ENCODE peak calls at places on chromosomes 11 and 22, in five cellular contexts. T is cardiac fibroblast, Q is epithelial cell of esophagus, E is thoracic aorta, F is neural crest cell. J is an unnamed sample.

GRCh38 chr11:30873924-30874323 is 287.8 kb upstream of the MPPED2 start:
- DNase-seq in E (no peak), Q (no peak), T (no peak), F (no peak), J (no peak)

GRCh38 chr11:20008190-20008801 is 152.0 kb downstream of the DBX1 start:
- DNase-seq in F (no peak), E (no peak), Q (no peak), T (peak), J (no peak)

GRCh38 chr11:76791861-76792260 is 8.7 kb downstream of the TSKU start:
- DNase-seq in E (no peak), T (peak), Q (peak), F (no peak), J (no peak)

GRCh38 chr11:126515501-126515900 is 160.0 kb downstream of the ST3GAL4 start:
- DNase-seq in Q (no peak), F (no peak), T (no peak), E (no peak), J (no peak)

GRCh38 chr11:107962181-107962580 is 33.9 kb downstream of the RAB39A start:
- DNase-seq in F (no peak), T (no peak), Q (no peak), E (no peak), J (no peak)

GRCh38 chr11:60747359-60747873 is 9.3 kb upstream of the MS4A15 start:
- DNase-seq in Q (no peak), F (no peak), E (no peak), T (no peak), J (no peak)

GRCh38 chr11:1485504-1485885 is 1.1 kb downstream of the MOB2 start:
- DNase-seq in E (no peak), T (no peak), Q (no peak), F (no peak), J (no peak)

GRCh38 chr11:85748455-85748891 is 62.5 kb downstream of the SYTL2 start:
- DNase-seq in F (no peak), T (no peak), Q (peak), E (no peak), J (no peak)

GRCh38 chr22:40376149-40376548 is 5.8 kb downstream of the SGSM3 start:
- DNase-seq in Q (no peak), F (no peak), E (no peak), T (no peak), J (no peak)

GRCh38 chr11:125091247-125091876 is 20.1 kb downstream of the TMEM218 start:
- DNase-seq in E (no peak), F (peak), T (peak), Q (peak), J (no peak)
- TF ChIP-seq CTCF in E (peak), F (peak), T (peak), Q (peak), J (no peak)

GRCh38 chr11:67044496-67044895 is 12.2 kb upstream of the RHOD start:
- DNase-seq in T (no peak), Q (no peak), E (no peak), F (no peak), J (no peak)
- TF ChIP-seq CTCF in T (no peak), Q (no peak), E (no peak), F (no peak), J (no peak)

GRCh38 chr22:33119044-33119443 is 60.9 kb upstream of the SYN3 start:
- DNase-seq in E (no peak), T (no peak), F (no peak), Q (no peak), J (no peak)
- TF ChIP-seq CTCF in E (no peak), T (no peak), F (no peak), Q (no peak), J (no peak)

DNA sequence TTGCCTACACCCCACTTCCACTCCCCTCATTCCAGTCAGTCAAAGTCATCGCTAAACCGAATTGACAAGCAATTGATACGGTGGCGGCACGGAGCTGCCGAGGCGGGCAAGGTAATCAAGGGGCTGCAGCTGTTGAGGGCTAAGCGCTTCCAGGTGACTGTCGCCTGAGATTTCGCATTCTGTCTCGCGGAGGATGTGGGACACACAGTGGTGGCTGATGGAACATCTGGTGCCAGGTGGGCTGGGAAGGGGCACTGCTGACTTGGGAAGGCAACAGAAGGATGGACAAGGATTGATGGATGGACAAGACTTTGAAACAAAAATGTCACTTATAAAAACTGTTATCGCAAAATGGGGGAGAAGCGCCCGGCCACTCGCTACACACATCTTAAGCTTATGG is 109.6 kb downstream of the RCN1 start:
- DNase-seq in Q (no peak), F (no peak), E (no peak), T (no peak), J (no peak)
- TF ChIP-seq CTCF in Q (no peak), F (no peak), E (no peak), T (no peak), J (no peak)